ENCODE peak calls at places on chromosomes 5 and 9, in six cellular contexts. W, I, Y, R, F and A are unnamed samples.

GRCh38 chr9:113220467-113221002 is 542 bp downstream of the FKBP15 start:
- DNase-seq in W (no peak), F (peak; percentile 3), Y (no peak), R (peak; percentile 6), I (no peak), A (no peak)

GRCh38 chr9:1216532-1216931 is 166.4 kb downstream of the DMRT2 start:
- DNase-seq in Y (no peak), I (no peak), F (no peak), W (no peak), R (peak; percentile 61), A (no peak)

GRCh38 chr9:93996863-93997262 is 41.7 kb upstream of the BARX1 start:
- DNase-seq in F (no peak), Y (no peak), R (no peak), I (no peak), W (no peak), A (no peak)

GRCh38 chr5:134664448-134664847 is 15.9 kb downstream of the SEC24A start:
- DNase-seq in W (no peak), Y (no peak), F (no peak), R (no peak), I (no peak), A (no peak)

GRCh38 chr5:154330097-154330667 is 115.6 kb upstream of the SAP30L start:
- DNase-seq in W (no peak), I (no peak), Y (no peak), R (no peak), F (no peak), A (no peak)

GRCh38 chr5:168899264-168899663 is 320.1 kb upstream of the PANK3 start:
- DNase-seq in W (no peak), I (no peak), R (no peak), F (no peak), Y (no peak), A (no peak)

GRCh38 chr5:68187268-68188055 is 28.1 kb upstream of the PIK3R1 start:
- DNase-seq in F (peak; percentile 46), W (no peak), Y (no peak), I (no peak), R (no peak), A (no peak)

GRCh38 chr9:14075218-14075617 is 238.7 kb downstream of the NFIB start:
- DNase-seq in F (no peak), Y (no peak), I (no peak), W (no peak), R (no peak), A (no peak)

GRCh38 chr5:78534148-78535009 is 114.2 kb downstream of the LHFPL2 start:
- DNase-seq in R (peak; percentile 53), Y (peak; percentile 90), W (no peak), F (no peak), I (no peak), A (no peak)

GRCh38 chr9:70566743-70567142 is 152.3 kb upstream of the KLF9 start:
- DNase-seq in F (no peak), Y (no peak), R (no peak), W (no peak), I (no peak), A (no peak)

GRCh38 chr9:104269996-104270963 is 176.2 kb downstream of the SMC2 start:
- DNase-seq in R (no peak), F (no peak), I (no peak), Y (no peak), W (no peak), A (no peak)

GRCh38 chr5:125209650-125210049 is 463.2 kb upstream of the ZNF608 start:
- DNase-seq in W (no peak), Y (no peak), F (no peak), R (peak; percentile 9), I (no peak), A (no peak)

GRCh38 chr5:66814146-66814991 is 218.2 kb downstream of the MAST4 start:
- DNase-seq in F (peak; percentile 50), W (no peak), Y (peak; percentile 59), I (no peak), R (peak; percentile 48), A (peak; percentile 4)

GRCh38 chr9:69515810-69516209 is 156.4 kb downstream of the APBA1 start:
- DNase-seq in F (no peak), Y (no peak), R (no peak), I (no peak), W (no peak), A (no peak)

GRCh38 chr9:2872941-2873323 is 29.0 kb upstream of the PUM3 start:
- DNase-seq in I (no peak), Y (no peak), R (no peak), F (no peak), W (no peak), A (no peak)

GRCh38 chr5:102545175-102545574 is 46.4 kb upstream of the SLCO6A1 start:
- DNase-seq in I (no peak), F (peak; percentile 64), R (no peak), W (no peak), Y (peak; percentile 7), A (no peak)

GRCh38 chr9:16619341-16619740 is 251.1 kb downstream of the BNC2 start:
- DNase-seq in W (no peak), R (no peak), F (no peak), Y (no peak), I (no peak), A (no peak)
- TF ChIP-seq CTCF in W (no peak), R (no peak), F (no peak), Y (no peak), I (no peak), A (no peak)

GRCh38 chr5:53123702-53124101 is 14.1 kb upstream of the MOCS2 start:
- DNase-seq in W (no peak), Y (no peak), F (no peak), R (peak; percentile 37), I (no peak), A (no peak)
- TF ChIP-seq CTCF in W (peak; percentile 50), Y (no peak), F (no peak), R (peak; percentile 47), I (no peak), A (peak; percentile 17)

DNA sequence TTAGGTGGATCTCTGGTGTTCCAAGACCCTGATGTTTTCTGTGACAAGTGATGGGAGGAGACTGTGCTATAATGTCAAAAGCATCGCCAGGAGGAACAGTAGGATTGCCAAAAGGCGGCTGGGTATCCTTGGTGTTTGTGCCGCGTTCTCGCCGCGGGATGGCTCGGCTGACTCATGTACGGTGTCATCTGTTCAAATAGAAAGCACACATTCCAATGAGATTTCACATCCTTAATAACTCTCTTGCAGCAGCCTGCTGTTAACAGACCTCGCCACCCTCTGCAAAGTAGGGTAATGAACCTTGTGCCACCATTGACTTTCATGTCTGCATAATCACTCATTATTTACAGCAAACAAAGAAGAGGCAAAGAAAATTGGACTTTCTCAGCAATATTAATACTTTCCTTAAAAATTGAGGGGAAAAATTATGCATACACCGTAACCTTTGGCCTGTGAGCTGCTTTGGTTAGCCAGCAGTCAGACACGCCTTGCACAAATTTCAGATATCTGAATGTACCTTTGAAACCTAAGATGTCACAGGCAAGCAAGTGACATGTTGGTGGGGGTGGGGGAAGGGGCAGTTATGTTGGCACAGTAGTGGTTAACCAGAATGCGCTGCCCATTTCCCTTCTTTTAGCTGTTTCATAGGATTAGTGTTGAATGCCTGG is 289.4 kb downstream of the EFNA5 start:
- DNase-seq in Y (peak; percentile 90), F (no peak), W (peak; percentile 44), I (no peak), R (peak; percentile 83), A (no peak)
- TF ChIP-seq CTCF in Y (peak; percentile 17), F (no peak), W (no peak), I (no peak), R (no peak), A (no peak)

DNA sequence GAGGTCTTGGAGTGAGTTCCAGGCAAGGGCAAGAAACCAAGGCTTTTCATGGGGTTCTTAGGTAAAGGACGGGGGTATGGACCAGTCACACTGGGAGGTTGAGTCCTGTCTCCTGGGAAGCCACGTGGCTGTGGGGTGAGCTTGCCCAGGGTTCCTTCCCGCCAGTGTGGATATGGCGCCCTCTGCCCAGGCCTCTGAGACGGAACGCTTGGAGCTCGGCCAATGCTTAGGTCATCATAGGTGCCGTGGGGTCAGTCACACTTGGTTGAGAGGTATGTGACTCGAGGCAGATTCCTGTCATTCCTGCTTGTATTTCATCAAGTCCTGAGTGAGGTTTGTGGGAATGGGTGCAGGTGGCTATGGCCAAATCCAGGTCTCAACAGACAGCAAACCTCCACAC is 46.2 kb downstream of the TENT4A start:
- DNase-seq in F (no peak), R (no peak), Y (no peak), W (peak; percentile 76), I (no peak), A (no peak)
- TF ChIP-seq CTCF in F (no peak), R (no peak), Y (no peak), W (no peak), I (no peak), A (no peak)